ENCODE peak calls at places on chromosomes 6 and 20, in seven cellular contexts. A is heart left ventricle, L is ovary, Q is testis, S is IMR-90, H is esophagus squamous epithelium, F is vagina. K is an unnamed sample.

GRCh38 chr20:45801851-45802250 is 10.1 kb downstream of the DNTTIP1 start:
- DNase-seq in A (no peak), L (no peak), Q (no peak), S (no peak), H (no peak), F (no peak), K (no peak)

GRCh38 chr6:6556738-6557503 is 31.6 kb upstream of the LY86 start:
- DNase-seq in A (peak; percentile 48), L (no peak), Q (peak; percentile 69), S (peak; percentile 5), H (no peak), F (no peak), K (peak; percentile 63)

GRCh38 chr6:148608211-148608951 is 138.4 kb upstream of the UST start:
- DNase-seq in A (no peak), L (no peak), Q (no peak), S (peak; percentile 19), H (no peak), F (no peak), K (no peak)

GRCh38 chr6:27188885-27189418 is 58.5 kb upstream of the PRSS16 start:
- DNase-seq in A (peak; percentile 65), L (peak; percentile 38), Q (peak; percentile 77), S (peak; percentile 83), H (no peak), F (no peak), K (peak; percentile 77)

GRCh38 chr6:149248688-149249369 is 68.7 kb upstream of the TAB2 start:
- DNase-seq in A (no peak), L (no peak), Q (no peak), S (no peak), H (no peak), F (no peak), K (no peak)

GRCh38 chr6:158560787-158561246 is 926 bp downstream of the TMEM181 start:
- DNase-seq in A (no peak), L (no peak), Q (no peak), S (no peak), H (no peak), F (no peak), K (peak; percentile 51)

GRCh38 chr20:22688485-22688884 is 104.1 kb upstream of the FOXA2 start:
- DNase-seq in A (no peak), L (no peak), Q (no peak), S (no peak), H (no peak), F (peak; percentile 71), K (no peak)

GRCh38 chr6:143018955-143019354 is 41.7 kb upstream of the AIG1 start:
- DNase-seq in A (no peak), L (no peak), Q (no peak), S (peak; percentile 20), H (no peak), F (no peak), K (no peak)

GRCh38 chr20:56875052-56875663 is 246.1 kb downstream of the TFAP2C start:
- DNase-seq in A (no peak), L (no peak), Q (no peak), S (peak; percentile 42), H (no peak), F (no peak), K (peak; percentile 14)

GRCh38 chr20:51712501-51713212 is 55.5 kb downstream of the ATP9A start:
- DNase-seq in A (no peak), L (no peak), Q (peak; percentile 62), S (peak; percentile 39), H (no peak), F (no peak), K (peak; percentile 39)

GRCh38 chr6:82823361-82823760 is 242.3 kb downstream of the UBE3D start:
- DNase-seq in A (no peak), L (no peak), Q (no peak), S (no peak), H (no peak), F (no peak), K (no peak)

GRCh38 chr6:24242924-24243323 is 114.9 kb downstream of the DCDC2 start:
- DNase-seq in A (no peak), L (no peak), Q (no peak), S (no peak), H (no peak), F (no peak), K (no peak)

DNA sequence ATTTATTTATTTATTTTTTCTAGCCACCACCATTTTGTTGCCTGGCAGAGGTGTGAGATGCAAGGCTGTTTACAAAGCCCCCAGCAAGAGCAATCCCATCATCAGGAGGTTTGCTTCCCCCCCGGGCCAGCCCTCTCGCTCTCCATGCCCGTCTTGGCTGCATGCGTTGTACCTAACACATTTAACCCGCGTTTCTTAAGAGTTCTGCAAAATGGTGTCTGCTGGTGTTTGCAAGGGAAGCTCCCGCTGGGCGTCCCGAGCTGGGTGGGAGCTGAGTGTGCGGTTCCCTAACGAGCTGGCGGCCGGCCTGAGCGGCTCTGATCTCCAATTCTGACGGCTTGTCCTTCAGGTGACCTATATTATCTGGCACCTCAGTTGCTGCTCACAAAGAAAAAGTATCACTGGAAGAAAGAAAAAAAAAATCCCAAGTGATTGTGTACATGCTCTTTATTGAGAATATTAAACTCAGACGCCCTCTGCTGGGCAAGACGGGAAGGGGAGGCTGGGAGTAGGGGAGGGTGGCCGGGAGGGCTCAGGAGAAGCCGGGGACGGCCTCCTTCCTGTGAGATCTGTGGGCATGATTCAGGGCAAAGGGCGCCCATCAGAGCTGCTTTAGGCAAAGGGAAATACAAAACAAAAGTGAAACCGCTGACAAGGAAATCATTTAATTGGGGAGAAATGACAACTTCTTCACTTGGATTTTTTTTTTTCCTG is 154.8 kb downstream of the BCAS1 start:
- DNase-seq in A (peak; percentile 96), L (peak; percentile 92), Q (peak; percentile 98), S (peak; percentile 86), H (peak; percentile 72), F (peak; percentile 93), K (peak; percentile 94)
- TF ChIP-seq POLR2A in A (no peak), L (no peak), Q (no peak), S (peak; percentile 53), H (no peak), F (no peak), K (no peak)

GRCh38 chr6:62903263-62903662 is 308.0 kb upstream of the FKBP1C start:
- DNase-seq in A (no peak), L (no peak), Q (no peak), S (no peak), H (no peak), F (no peak), K (no peak)

DNA sequence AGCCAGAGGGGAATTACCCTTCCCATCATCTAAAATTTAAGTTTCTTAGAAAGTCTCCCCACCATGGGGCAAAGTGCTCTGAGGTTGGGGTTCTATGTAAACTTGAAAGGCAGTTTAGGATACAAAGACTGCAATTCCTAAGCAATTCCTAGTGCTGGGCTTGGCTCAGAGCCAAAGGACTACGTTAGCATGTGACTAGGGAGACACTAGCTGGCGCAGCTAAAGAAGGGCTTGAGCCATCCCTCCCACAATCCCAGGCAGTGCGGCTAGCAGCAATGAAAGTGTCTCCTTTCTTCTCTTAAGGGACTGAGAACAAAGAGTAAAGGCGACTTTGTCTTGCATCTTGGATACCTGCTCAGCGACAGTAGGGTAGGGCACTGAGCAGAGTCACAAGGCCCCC is 306.6 kb upstream of the FKBP1C start:
- DNase-seq in A (no peak), L (no peak), Q (no peak), S (no peak), H (no peak), F (no peak), K (no peak)
- TF ChIP-seq POLR2A in A (no peak), L (no peak), Q (no peak), S (no peak), H (no peak), F (no peak), K (no peak)

GRCh38 chr20:24653306-24653705 is 183.9 kb downstream of the SYNDIG1 start:
- DNase-seq in A (no peak), L (no peak), Q (no peak), S (peak; percentile 27), H (no peak), F (no peak), K (no peak)
- TF ChIP-seq POLR2A in A (no peak), L (no peak), Q (no peak), S (no peak), H (no peak), F (no peak), K (no peak)

DNA sequence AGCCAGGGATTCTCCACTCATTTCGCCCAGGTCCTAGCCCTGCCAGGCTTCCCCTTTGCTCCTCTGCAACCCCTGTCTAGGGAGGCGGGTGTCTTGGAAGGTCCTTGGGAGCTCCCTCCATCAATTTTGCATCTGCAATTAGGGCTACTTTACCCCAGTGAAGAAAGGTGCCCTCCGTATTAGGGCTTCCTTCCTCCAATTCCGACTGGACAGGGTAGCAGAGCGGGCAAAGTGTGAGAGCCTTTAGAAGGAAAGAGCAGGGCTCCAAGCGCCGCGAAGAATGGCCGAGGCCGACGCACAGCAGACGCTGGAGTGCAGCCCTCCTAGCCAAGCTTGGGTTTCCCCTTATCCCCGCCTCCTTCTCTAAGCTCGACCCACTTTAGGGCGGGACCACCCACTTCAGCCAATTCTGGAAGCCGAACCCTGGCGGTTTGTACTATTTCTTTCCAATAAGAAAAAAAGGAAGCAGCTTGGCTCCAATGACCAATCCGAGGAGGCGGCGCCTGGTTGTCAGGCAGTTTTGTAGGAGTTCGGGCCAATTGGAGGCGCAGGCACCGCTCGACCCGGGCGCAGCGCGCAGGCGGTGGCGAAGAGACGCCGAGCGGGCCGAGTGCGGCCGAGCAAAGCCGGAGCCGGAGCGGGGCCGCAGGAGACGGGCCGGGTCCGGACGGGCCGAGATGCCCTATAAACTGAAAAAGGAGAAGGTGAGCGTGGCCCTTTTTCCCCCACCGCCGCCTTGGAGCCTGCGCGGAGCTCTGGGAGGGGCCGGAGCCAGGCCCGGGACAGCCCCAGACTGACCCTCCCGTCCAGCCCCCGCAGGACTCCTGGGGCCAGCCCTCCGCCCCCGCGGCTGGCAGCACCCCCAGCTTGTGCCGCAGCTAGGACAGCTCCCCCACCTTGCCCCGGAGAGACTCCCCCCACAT is at the start of gene PPP2R5D:
- DNase-seq in A (peak; percentile 99), L (peak; percentile 96), Q (peak; percentile 99), S (peak; percentile 99), H (peak; percentile 93), F (peak; percentile 98), K (peak; percentile 98)
- TF ChIP-seq POLR2A in A (peak; percentile 93), L (peak; percentile 42), Q (peak; percentile 50), S (peak; percentile 80), H (peak; percentile 79), F (no peak), K (peak; percentile 80)

K was measured in body of pancreas.